ENCODE peak calls at places on chromosomes 4 and X, in ten cellular contexts. One of them, this sample, is unnamed.

GRCh38 chrX:7372843-7373525 is 225.0 kb upstream of the PUDP start:
- DNase-seq in ovary: no peak
- DNase-seq in endodermal cell: no peak
- DNase-seq in cardiac muscle cell: no peak
- DNase-seq in CD8-positive, alpha-beta T cell: no peak
- DNase-seq in colonic mucosa: no peak
- DNase-seq in brain microvascular endothelial cell: peak; percentile 42
- DNase-seq in esophagus muscularis mucosa: no peak
- DNase-seq in dorsolateral prefrontal cortex: no peak
- DNase-seq in PC-3: peak; percentile 79
- DNase-seq in this sample: no peak

GRCh38 chrX:48705876-48706275 is 9.3 kb downstream of the SUV39H1 start:
- DNase-seq in ovary: no peak
- DNase-seq in endodermal cell: no peak
- DNase-seq in cardiac muscle cell: no peak
- DNase-seq in CD8-positive, alpha-beta T cell: no peak
- DNase-seq in colonic mucosa: no peak
- DNase-seq in brain microvascular endothelial cell: no peak
- DNase-seq in esophagus muscularis mucosa: no peak
- DNase-seq in dorsolateral prefrontal cortex: no peak
- DNase-seq in PC-3: no peak
- DNase-seq in this sample: no peak

GRCh38 chr4:1013225-1014073 is 2.0 kb downstream of the FGFRL1 start:
- DNase-seq in ovary: peak; percentile 48
- DNase-seq in endodermal cell: no peak
- DNase-seq in cardiac muscle cell: no peak
- DNase-seq in CD8-positive, alpha-beta T cell: no peak
- DNase-seq in colonic mucosa: no peak
- DNase-seq in brain microvascular endothelial cell: no peak
- DNase-seq in esophagus muscularis mucosa: no peak
- DNase-seq in dorsolateral prefrontal cortex: no peak
- DNase-seq in PC-3: no peak
- DNase-seq in this sample: no peak

GRCh38 chr4:37542749-37543148 is 143.4 kb downstream of the RELL1 start:
- DNase-seq in ovary: no peak
- DNase-seq in endodermal cell: no peak
- DNase-seq in cardiac muscle cell: no peak
- DNase-seq in CD8-positive, alpha-beta T cell: no peak
- DNase-seq in colonic mucosa: no peak
- DNase-seq in brain microvascular endothelial cell: no peak
- DNase-seq in esophagus muscularis mucosa: peak; percentile 21
- DNase-seq in dorsolateral prefrontal cortex: no peak
- DNase-seq in PC-3: no peak
- DNase-seq in this sample: no peak

GRCh38 chr4:39855909-39856512 is 121.7 kb downstream of the PDS5A start:
- DNase-seq in ovary: no peak
- DNase-seq in endodermal cell: no peak
- DNase-seq in cardiac muscle cell: no peak
- DNase-seq in CD8-positive, alpha-beta T cell: no peak
- DNase-seq in colonic mucosa: no peak
- DNase-seq in brain microvascular endothelial cell: peak; percentile 6
- DNase-seq in esophagus muscularis mucosa: no peak
- DNase-seq in dorsolateral prefrontal cortex: no peak
- DNase-seq in PC-3: peak; percentile 22
- DNase-seq in this sample: no peak

GRCh38 chrX:17414839-17415238 is 39.8 kb downstream of the NHS start:
- DNase-seq in ovary: no peak
- DNase-seq in endodermal cell: peak; percentile 79
- DNase-seq in cardiac muscle cell: peak; percentile 43
- DNase-seq in CD8-positive, alpha-beta T cell: no peak
- DNase-seq in colonic mucosa: peak; percentile 34
- DNase-seq in brain microvascular endothelial cell: no peak
- DNase-seq in esophagus muscularis mucosa: no peak
- DNase-seq in dorsolateral prefrontal cortex: no peak
- DNase-seq in PC-3: no peak
- DNase-seq in this sample: peak; percentile 60

GRCh38 chr4:114384629-114385028 is 214.0 kb upstream of the UGT8 start:
- DNase-seq in ovary: no peak
- DNase-seq in endodermal cell: no peak
- DNase-seq in cardiac muscle cell: peak; percentile 49
- DNase-seq in CD8-positive, alpha-beta T cell: no peak
- DNase-seq in colonic mucosa: no peak
- DNase-seq in brain microvascular endothelial cell: peak; percentile 46
- DNase-seq in esophagus muscularis mucosa: no peak
- DNase-seq in dorsolateral prefrontal cortex: no peak
- DNase-seq in PC-3: peak; percentile 57
- DNase-seq in this sample: no peak

GRCh38 chrX:103730746-103731508 is 20.2 kb downstream of the TMEM31 start:
- DNase-seq in ovary: no peak
- DNase-seq in endodermal cell: peak; percentile 87
- DNase-seq in cardiac muscle cell: no peak
- DNase-seq in CD8-positive, alpha-beta T cell: no peak
- DNase-seq in colonic mucosa: no peak
- DNase-seq in brain microvascular endothelial cell: peak; percentile 76
- DNase-seq in esophagus muscularis mucosa: no peak
- DNase-seq in dorsolateral prefrontal cortex: no peak
- DNase-seq in PC-3: no peak
- DNase-seq in this sample: no peak

GRCh38 chr4:99679204-99679603 is 21.6 kb upstream of the C4orf54 start:
- DNase-seq in ovary: peak; percentile 68
- DNase-seq in endodermal cell: no peak
- DNase-seq in cardiac muscle cell: peak; percentile 94
- DNase-seq in CD8-positive, alpha-beta T cell: no peak
- DNase-seq in colonic mucosa: no peak
- DNase-seq in brain microvascular endothelial cell: no peak
- DNase-seq in esophagus muscularis mucosa: no peak
- DNase-seq in dorsolateral prefrontal cortex: no peak
- DNase-seq in PC-3: no peak
- DNase-seq in this sample: no peak

GRCh38 chr4:83810428-83810827 is 274.5 kb downstream of the GPAT3 start:
- DNase-seq in ovary: no peak
- DNase-seq in endodermal cell: no peak
- DNase-seq in cardiac muscle cell: no peak
- DNase-seq in CD8-positive, alpha-beta T cell: no peak
- DNase-seq in colonic mucosa: no peak
- DNase-seq in brain microvascular endothelial cell: no peak
- DNase-seq in esophagus muscularis mucosa: no peak
- DNase-seq in dorsolateral prefrontal cortex: no peak
- DNase-seq in PC-3: peak; percentile 20
- DNase-seq in this sample: no peak

GRCh38 chr4:154135576-154135975 is 346.7 kb upstream of the SFRP2 start:
- DNase-seq in ovary: no peak
- DNase-seq in endodermal cell: no peak
- DNase-seq in cardiac muscle cell: no peak
- DNase-seq in CD8-positive, alpha-beta T cell: no peak
- DNase-seq in colonic mucosa: no peak
- DNase-seq in brain microvascular endothelial cell: no peak
- DNase-seq in esophagus muscularis mucosa: no peak
- DNase-seq in dorsolateral prefrontal cortex: no peak
- DNase-seq in PC-3: no peak
- DNase-seq in this sample: no peak

GRCh38 chrX:19658030-19658429 is 142.7 kb upstream of the MAP3K15 start:
- DNase-seq in ovary: no peak
- DNase-seq in endodermal cell: no peak
- DNase-seq in cardiac muscle cell: no peak
- DNase-seq in CD8-positive, alpha-beta T cell: no peak
- DNase-seq in colonic mucosa: no peak
- DNase-seq in brain microvascular endothelial cell: no peak
- DNase-seq in esophagus muscularis mucosa: no peak
- DNase-seq in dorsolateral prefrontal cortex: no peak
- DNase-seq in PC-3: peak; percentile 5
- DNase-seq in this sample: no peak

GRCh38 chr4:72218953-72219352 is 187.2 kb downstream of the NPFFR2 start:
- DNase-seq in ovary: no peak
- DNase-seq in endodermal cell: no peak
- DNase-seq in cardiac muscle cell: no peak
- DNase-seq in CD8-positive, alpha-beta T cell: no peak
- DNase-seq in colonic mucosa: no peak
- DNase-seq in brain microvascular endothelial cell: no peak
- DNase-seq in esophagus muscularis mucosa: no peak
- DNase-seq in dorsolateral prefrontal cortex: no peak
- DNase-seq in PC-3: no peak
- DNase-seq in this sample: no peak

GRCh38 chrX:77894921-77895886 is at the start of gene MAGT1:
- DNase-seq in ovary: peak; percentile 91
- DNase-seq in endodermal cell: peak; percentile 95
- DNase-seq in cardiac muscle cell: peak; percentile 94
- DNase-seq in CD8-positive, alpha-beta T cell: peak; percentile 81
- DNase-seq in colonic mucosa: peak; percentile 91
- DNase-seq in brain microvascular endothelial cell: peak; percentile 92
- DNase-seq in esophagus muscularis mucosa: peak; percentile 97
- DNase-seq in dorsolateral prefrontal cortex: peak; percentile 91
- DNase-seq in PC-3: peak; percentile 98
- DNase-seq in this sample: peak; percentile 95

GRCh38 chrX:39493168-39493567 is 604.6 kb downstream of the BCOR start:
- DNase-seq in ovary: no peak
- DNase-seq in endodermal cell: no peak
- DNase-seq in cardiac muscle cell: no peak
- DNase-seq in CD8-positive, alpha-beta T cell: no peak
- DNase-seq in colonic mucosa: no peak
- DNase-seq in brain microvascular endothelial cell: no peak
- DNase-seq in esophagus muscularis mucosa: no peak
- DNase-seq in dorsolateral prefrontal cortex: no peak
- DNase-seq in PC-3: no peak
- DNase-seq in this sample: no peak
- H3K27ac ChIP-seq in ovary: no peak overlapping the region
- H3K27ac ChIP-seq in endodermal cell: no peak overlapping the region
- H3K27ac ChIP-seq in cardiac muscle cell: no peak overlapping the region
- H3K27ac ChIP-seq in CD8-positive, alpha-beta T cell: no peak overlapping the region
- H3K27ac ChIP-seq in colonic mucosa: no peak overlapping the region
- H3K27ac ChIP-seq in brain microvascular endothelial cell: no peak overlapping the region
- H3K27ac ChIP-seq in esophagus muscularis mucosa: no peak overlapping the region
- H3K27ac ChIP-seq in dorsolateral prefrontal cortex: no peak overlapping the region
- H3K27ac ChIP-seq in PC-3: no peak overlapping the region
- H3K27ac ChIP-seq in this sample: no peak overlapping the region

DNA sequence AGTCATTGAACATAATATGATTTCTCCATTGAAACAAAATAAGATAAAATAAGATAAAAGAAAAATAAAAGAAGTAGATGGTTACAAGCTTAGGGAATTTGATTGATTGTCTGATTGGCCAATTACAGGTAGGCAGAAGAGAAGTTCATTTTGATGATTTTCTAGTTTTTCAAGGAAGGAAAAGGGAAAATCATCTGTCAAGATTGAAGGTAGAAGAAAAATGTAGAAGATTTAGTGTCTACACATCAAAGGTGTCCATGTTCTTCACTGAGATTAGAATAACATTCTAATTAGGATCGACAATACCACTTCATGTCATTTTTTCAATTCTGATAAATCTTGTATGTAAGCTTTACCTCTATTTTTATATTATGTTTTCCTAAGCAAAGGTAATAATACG is 489.1 kb downstream of the PCDH18 start:
- DNase-seq in ovary: no peak
- DNase-seq in endodermal cell: no peak
- DNase-seq in cardiac muscle cell: no peak
- DNase-seq in CD8-positive, alpha-beta T cell: no peak
- DNase-seq in colonic mucosa: no peak
- DNase-seq in brain microvascular endothelial cell: no peak
- DNase-seq in esophagus muscularis mucosa: no peak
- DNase-seq in dorsolateral prefrontal cortex: no peak
- DNase-seq in PC-3: no peak
- DNase-seq in this sample: no peak
- H3K27ac ChIP-seq in ovary: no peak overlapping the region
- H3K27ac ChIP-seq in endodermal cell: no peak overlapping the region
- H3K27ac ChIP-seq in cardiac muscle cell: no peak overlapping the region
- H3K27ac ChIP-seq in CD8-positive, alpha-beta T cell: no peak overlapping the region
- H3K27ac ChIP-seq in colonic mucosa: no peak overlapping the region
- H3K27ac ChIP-seq in brain microvascular endothelial cell: no peak overlapping the region
- H3K27ac ChIP-seq in esophagus muscularis mucosa: no peak overlapping the region
- H3K27ac ChIP-seq in dorsolateral prefrontal cortex: no peak overlapping the region
- H3K27ac ChIP-seq in PC-3: no peak overlapping the region
- H3K27ac ChIP-seq in this sample: no peak overlapping the region

GRCh38 chr4:132958457-132959263 is 190.4 kb upstream of the PCDH10 start:
- DNase-seq in ovary: no peak
- DNase-seq in endodermal cell: peak; percentile 42
- DNase-seq in cardiac muscle cell: no peak
- DNase-seq in CD8-positive, alpha-beta T cell: no peak
- DNase-seq in colonic mucosa: no peak
- DNase-seq in brain microvascular endothelial cell: no peak
- DNase-seq in esophagus muscularis mucosa: peak; percentile 87
- DNase-seq in dorsolateral prefrontal cortex: no peak
- DNase-seq in PC-3: no peak
- DNase-seq in this sample: no peak

GRCh38 chr4:132955146-132955545 is 193.9 kb upstream of the PCDH10 start:
- DNase-seq in ovary: no peak
- DNase-seq in endodermal cell: no peak
- DNase-seq in cardiac muscle cell: no peak
- DNase-seq in CD8-positive, alpha-beta T cell: no peak
- DNase-seq in colonic mucosa: no peak
- DNase-seq in brain microvascular endothelial cell: no peak
- DNase-seq in esophagus muscularis mucosa: no peak
- DNase-seq in dorsolateral prefrontal cortex: no peak
- DNase-seq in PC-3: no peak
- DNase-seq in this sample: no peak

DNA sequence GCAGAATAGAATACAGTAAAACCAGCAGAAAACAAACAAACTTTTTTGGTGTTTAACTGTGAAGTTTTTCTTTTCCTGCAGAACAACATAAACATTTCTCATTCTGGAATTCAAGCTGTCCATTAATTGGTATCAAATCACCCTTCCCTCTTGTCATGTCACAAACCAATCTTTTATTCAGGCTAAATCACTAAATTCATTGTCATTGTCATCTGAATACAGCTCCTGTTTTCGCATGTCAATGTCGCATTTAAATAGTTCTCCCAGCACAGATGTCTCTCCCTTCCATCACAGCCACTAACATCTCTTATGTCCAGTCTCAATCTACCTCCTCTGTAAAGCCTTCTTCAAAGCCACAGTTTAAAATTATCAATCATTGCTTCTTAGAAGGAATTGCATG is 192.1 kb upstream of the PCDH10 start:
- DNase-seq in ovary: no peak
- DNase-seq in endodermal cell: no peak
- DNase-seq in cardiac muscle cell: no peak
- DNase-seq in CD8-positive, alpha-beta T cell: no peak
- DNase-seq in colonic mucosa: no peak
- DNase-seq in brain microvascular endothelial cell: no peak
- DNase-seq in esophagus muscularis mucosa: no peak
- DNase-seq in dorsolateral prefrontal cortex: no peak
- DNase-seq in PC-3: no peak
- DNase-seq in this sample: no peak
- H3K27ac ChIP-seq in ovary: no peak overlapping the region
- H3K27ac ChIP-seq in endodermal cell: no peak overlapping the region
- H3K27ac ChIP-seq in cardiac muscle cell: no peak overlapping the region
- H3K27ac ChIP-seq in CD8-positive, alpha-beta T cell: no peak overlapping the region
- H3K27ac ChIP-seq in colonic mucosa: no peak overlapping the region
- H3K27ac ChIP-seq in brain microvascular endothelial cell: no peak overlapping the region
- H3K27ac ChIP-seq in esophagus muscularis mucosa: no peak overlapping the region
- H3K27ac ChIP-seq in dorsolateral prefrontal cortex: peak overlapping the region; percentile 92
- H3K27ac ChIP-seq in PC-3: no peak overlapping the region
- H3K27ac ChIP-seq in this sample: no peak overlapping the region

DNA sequence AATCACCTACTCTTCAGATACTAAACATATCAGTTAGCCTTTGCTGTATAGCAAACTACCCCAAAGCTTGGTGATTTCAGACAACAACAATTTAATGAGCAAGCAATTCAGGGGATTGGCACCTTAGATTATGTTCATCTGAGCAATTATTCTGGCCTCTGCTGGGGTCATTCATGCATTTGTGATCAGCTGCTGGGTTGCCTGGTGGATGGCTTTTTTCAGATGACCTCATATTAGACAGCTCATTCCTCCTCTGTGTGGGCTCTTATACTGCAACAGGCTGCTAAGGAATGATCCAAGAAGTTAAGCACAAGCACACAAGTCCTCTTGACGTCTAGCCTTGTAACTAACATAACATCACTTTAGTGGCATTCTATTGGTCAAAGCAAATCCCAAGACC is 153.0 kb upstream of the PPP1R2C start:
- DNase-seq in ovary: no peak
- DNase-seq in endodermal cell: no peak
- DNase-seq in cardiac muscle cell: no peak
- DNase-seq in CD8-positive, alpha-beta T cell: no peak
- DNase-seq in colonic mucosa: no peak
- DNase-seq in brain microvascular endothelial cell: no peak
- DNase-seq in esophagus muscularis mucosa: no peak
- DNase-seq in dorsolateral prefrontal cortex: no peak
- DNase-seq in PC-3: no peak
- DNase-seq in this sample: no peak
- H3K27ac ChIP-seq in ovary: no peak overlapping the region
- H3K27ac ChIP-seq in endodermal cell: no peak overlapping the region
- H3K27ac ChIP-seq in cardiac muscle cell: no peak overlapping the region
- H3K27ac ChIP-seq in CD8-positive, alpha-beta T cell: no peak overlapping the region
- H3K27ac ChIP-seq in colonic mucosa: no peak overlapping the region
- H3K27ac ChIP-seq in brain microvascular endothelial cell: no peak overlapping the region
- H3K27ac ChIP-seq in esophagus muscularis mucosa: no peak overlapping the region
- H3K27ac ChIP-seq in dorsolateral prefrontal cortex: no peak overlapping the region
- H3K27ac ChIP-seq in PC-3: no peak overlapping the region
- H3K27ac ChIP-seq in this sample: no peak overlapping the region